ENCODE peak calls at places on chromosomes 13 and 19, in ten cellular contexts. One of them, this sample, is unnamed.
A peak's percentile ranks its signal among the peaks of the same experiment; 100 is the strongest.

GRCh38 chr13:82791035-82791434 is 1091.2 kb downstream of the SLITRK1 start:
- DNase-seq in endodermal cell: no peak
- DNase-seq in suprapubic skin: no peak
- DNase-seq in IMR-90: no peak
- DNase-seq in cardiac muscle cell: no peak
- DNase-seq in astrocyte of the cerebellum: no peak
- DNase-seq in AG04449: no peak
- DNase-seq in fibroblast of the aortic adventitia: no peak
- DNase-seq in breast epithelium: no peak
- DNase-seq in lower lobe of right lung: no peak
- DNase-seq in this sample: no peak

GRCh38 chr19:40617961-40618360 is 16.8 kb downstream of the LTBP4 start:
- DNase-seq in endodermal cell: no peak
- DNase-seq in suprapubic skin: no peak
- DNase-seq in IMR-90: no peak
- DNase-seq in cardiac muscle cell: no peak
- DNase-seq in astrocyte of the cerebellum: no peak
- DNase-seq in AG04449: no peak
- DNase-seq in fibroblast of the aortic adventitia: no peak
- DNase-seq in breast epithelium: no peak
- DNase-seq in lower lobe of right lung: no peak
- DNase-seq in this sample: no peak

GRCh38 chr19:31352296-31352781 is 3.1 kb upstream of the TSHZ3 start:
- DNase-seq in endodermal cell: peak; percentile 64
- DNase-seq in suprapubic skin: no peak
- DNase-seq in IMR-90: no peak
- DNase-seq in cardiac muscle cell: no peak
- DNase-seq in astrocyte of the cerebellum: no peak
- DNase-seq in AG04449: no peak
- DNase-seq in fibroblast of the aortic adventitia: no peak
- DNase-seq in breast epithelium: no peak
- DNase-seq in lower lobe of right lung: no peak
- DNase-seq in this sample: no peak

GRCh38 chr13:21043898-21044297 is 17.5 kb downstream of the LATS2 start:
- DNase-seq in endodermal cell: no peak
- DNase-seq in suprapubic skin: no peak
- DNase-seq in IMR-90: peak; percentile 96
- DNase-seq in cardiac muscle cell: peak; percentile 22
- DNase-seq in astrocyte of the cerebellum: no peak
- DNase-seq in AG04449: peak; percentile 75
- DNase-seq in fibroblast of the aortic adventitia: peak; percentile 97
- DNase-seq in breast epithelium: no peak
- DNase-seq in lower lobe of right lung: no peak
- DNase-seq in this sample: peak; percentile 56

GRCh38 chr19:13039211-13039789 is 44.0 kb downstream of the NFIX start:
- DNase-seq in endodermal cell: no peak
- DNase-seq in suprapubic skin: no peak
- DNase-seq in IMR-90: no peak
- DNase-seq in cardiac muscle cell: no peak
- DNase-seq in astrocyte of the cerebellum: no peak
- DNase-seq in AG04449: no peak
- DNase-seq in fibroblast of the aortic adventitia: no peak
- DNase-seq in breast epithelium: no peak
- DNase-seq in lower lobe of right lung: no peak
- DNase-seq in this sample: no peak

GRCh38 chr13:43123856-43124255 is 100.5 kb downstream of the DNAJC15 start:
- DNase-seq in endodermal cell: no peak
- DNase-seq in suprapubic skin: no peak
- DNase-seq in IMR-90: no peak
- DNase-seq in cardiac muscle cell: no peak
- DNase-seq in astrocyte of the cerebellum: no peak
- DNase-seq in AG04449: no peak
- DNase-seq in fibroblast of the aortic adventitia: no peak
- DNase-seq in breast epithelium: no peak
- DNase-seq in lower lobe of right lung: no peak
- DNase-seq in this sample: no peak

GRCh38 chr19:18479964-18480723 is 41.7 kb downstream of the ELL start:
- DNase-seq in endodermal cell: no peak
- DNase-seq in suprapubic skin: peak; percentile 89
- DNase-seq in IMR-90: peak; percentile 64
- DNase-seq in cardiac muscle cell: no peak
- DNase-seq in astrocyte of the cerebellum: no peak
- DNase-seq in AG04449: no peak
- DNase-seq in fibroblast of the aortic adventitia: peak; percentile 77
- DNase-seq in breast epithelium: peak; percentile 71
- DNase-seq in lower lobe of right lung: peak; percentile 74
- DNase-seq in this sample: no peak

GRCh38 chr13:86960876-86961275 is 710.3 kb upstream of the SLITRK5 start:
- DNase-seq in endodermal cell: no peak
- DNase-seq in suprapubic skin: no peak
- DNase-seq in IMR-90: peak; percentile 33
- DNase-seq in cardiac muscle cell: no peak
- DNase-seq in astrocyte of the cerebellum: peak; percentile 33
- DNase-seq in AG04449: no peak
- DNase-seq in fibroblast of the aortic adventitia: peak; percentile 3
- DNase-seq in breast epithelium: no peak
- DNase-seq in lower lobe of right lung: no peak
- DNase-seq in this sample: peak; percentile 63

GRCh38 chr13:51330741-51331140 is 8.8 kb upstream of the SERPINE3 start:
- DNase-seq in endodermal cell: no peak
- DNase-seq in suprapubic skin: no peak
- DNase-seq in IMR-90: no peak
- DNase-seq in cardiac muscle cell: no peak
- DNase-seq in astrocyte of the cerebellum: peak; percentile 40
- DNase-seq in AG04449: peak; percentile 9
- DNase-seq in fibroblast of the aortic adventitia: peak; percentile 23
- DNase-seq in breast epithelium: peak; percentile 54
- DNase-seq in lower lobe of right lung: no peak
- DNase-seq in this sample: peak; percentile 61

GRCh38 chr19:6678690-6679109 is 8.7 kb upstream of the TNFSF14 start:
- DNase-seq in endodermal cell: no peak
- DNase-seq in suprapubic skin: no peak
- DNase-seq in IMR-90: no peak
- DNase-seq in cardiac muscle cell: no peak
- DNase-seq in astrocyte of the cerebellum: no peak
- DNase-seq in AG04449: no peak
- DNase-seq in fibroblast of the aortic adventitia: no peak
- DNase-seq in breast epithelium: no peak
- DNase-seq in lower lobe of right lung: no peak
- DNase-seq in this sample: no peak

GRCh38 chr13:60139272-60139671 is 24.5 kb downstream of the DIAPH3 start:
- DNase-seq in endodermal cell: no peak
- DNase-seq in suprapubic skin: no peak
- DNase-seq in IMR-90: peak; percentile 43
- DNase-seq in cardiac muscle cell: no peak
- DNase-seq in astrocyte of the cerebellum: no peak
- DNase-seq in AG04449: peak; percentile 17
- DNase-seq in fibroblast of the aortic adventitia: no peak
- DNase-seq in breast epithelium: no peak
- DNase-seq in lower lobe of right lung: no peak
- DNase-seq in this sample: peak; percentile 54

GRCh38 chr13:27621366-27622101 is at the start of gene POLR1D:
- DNase-seq in endodermal cell: peak; percentile 93
- DNase-seq in suprapubic skin: peak; percentile 83
- DNase-seq in IMR-90: peak; percentile 65
- DNase-seq in cardiac muscle cell: peak; percentile 89
- DNase-seq in astrocyte of the cerebellum: no peak
- DNase-seq in AG04449: no peak
- DNase-seq in fibroblast of the aortic adventitia: peak; percentile 53
- DNase-seq in breast epithelium: peak; percentile 84
- DNase-seq in lower lobe of right lung: peak; percentile 90
- DNase-seq in this sample: peak; percentile 67

GRCh38 chr19:43983544-43983911 is 460 bp upstream of the ZNF155 start:
- DNase-seq in endodermal cell: no peak
- DNase-seq in suprapubic skin: no peak
- DNase-seq in IMR-90: no peak
- DNase-seq in cardiac muscle cell: no peak
- DNase-seq in astrocyte of the cerebellum: no peak
- DNase-seq in AG04449: no peak
- DNase-seq in fibroblast of the aortic adventitia: no peak
- DNase-seq in breast epithelium: no peak
- DNase-seq in lower lobe of right lung: no peak
- DNase-seq in this sample: no peak

GRCh38 chr13:113544071-113544891 is 40.3 kb upstream of the TFDP1 start:
- DNase-seq in endodermal cell: no peak
- DNase-seq in suprapubic skin: no peak
- DNase-seq in IMR-90: no peak
- DNase-seq in cardiac muscle cell: no peak
- DNase-seq in astrocyte of the cerebellum: no peak
- DNase-seq in AG04449: no peak
- DNase-seq in fibroblast of the aortic adventitia: no peak
- DNase-seq in breast epithelium: no peak
- DNase-seq in lower lobe of right lung: peak; percentile 43
- DNase-seq in this sample: no peak

GRCh38 chr19:18886972-18887371 is 9.0 kb downstream of the CERS1 start:
- DNase-seq in endodermal cell: no peak
- DNase-seq in suprapubic skin: no peak
- DNase-seq in IMR-90: no peak
- DNase-seq in cardiac muscle cell: no peak
- DNase-seq in astrocyte of the cerebellum: no peak
- DNase-seq in AG04449: no peak
- DNase-seq in fibroblast of the aortic adventitia: no peak
- DNase-seq in breast epithelium: no peak
- DNase-seq in lower lobe of right lung: no peak
- DNase-seq in this sample: no peak

DNA sequence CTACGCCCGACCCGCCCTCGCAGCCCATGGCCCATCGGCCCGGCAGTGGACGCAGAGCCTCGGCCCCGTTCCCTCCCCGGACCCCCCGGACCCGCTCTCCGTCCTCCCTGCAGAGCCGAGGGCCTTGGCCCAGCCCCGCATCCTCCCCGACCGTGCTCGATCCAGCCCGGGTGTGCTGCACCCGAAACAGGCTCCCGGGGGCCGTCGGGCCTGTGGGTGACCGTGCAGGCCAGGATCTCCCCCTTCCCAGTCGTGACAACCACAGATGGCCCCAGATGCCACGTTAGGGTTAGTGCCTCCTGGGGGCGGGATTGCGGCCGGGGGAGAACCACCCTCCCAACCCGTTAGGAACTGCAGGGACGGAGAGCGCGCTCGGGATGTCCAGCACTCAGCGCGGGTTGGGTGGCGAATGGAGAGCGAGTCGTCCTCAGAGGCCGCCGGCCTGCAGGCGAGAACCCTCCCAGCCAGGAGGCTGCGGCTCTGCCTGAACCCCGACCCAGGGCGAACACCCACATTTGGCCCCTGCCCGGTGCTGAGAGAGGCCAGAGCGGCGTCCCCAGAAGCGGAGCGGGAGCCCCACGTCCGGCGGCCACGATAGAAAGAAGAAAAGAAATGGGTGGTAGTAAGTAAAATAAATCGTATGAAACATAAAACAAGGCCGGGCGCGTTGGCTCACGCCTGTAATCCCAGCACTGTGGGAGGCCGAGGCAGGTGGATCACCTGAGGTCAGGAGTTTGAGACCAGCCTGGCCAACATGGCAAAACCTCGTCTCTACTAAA is 6.7 kb upstream of the MADCAM1 start:
- DNase-seq in endodermal cell: peak; percentile 82
- DNase-seq in suprapubic skin: no peak
- DNase-seq in IMR-90: peak; percentile 8
- DNase-seq in cardiac muscle cell: peak; percentile 54
- DNase-seq in astrocyte of the cerebellum: no peak
- DNase-seq in AG04449: no peak
- DNase-seq in fibroblast of the aortic adventitia: peak; percentile 21
- DNase-seq in breast epithelium: no peak
- DNase-seq in lower lobe of right lung: no peak
- DNase-seq in this sample: peak; percentile 13
- TF ChIP-seq CTCF in endodermal cell: no peak
- TF ChIP-seq CTCF in suprapubic skin: no peak
- TF ChIP-seq CTCF in IMR-90: no peak
- TF ChIP-seq CTCF in cardiac muscle cell: no peak
- TF ChIP-seq CTCF in astrocyte of the cerebellum: no peak
- TF ChIP-seq CTCF in AG04449: peak; percentile 6
- TF ChIP-seq CTCF in fibroblast of the aortic adventitia: no peak
- TF ChIP-seq CTCF in breast epithelium: no peak
- TF ChIP-seq CTCF in lower lobe of right lung: no peak
- TF ChIP-seq CTCF in this sample: no peak

DNA sequence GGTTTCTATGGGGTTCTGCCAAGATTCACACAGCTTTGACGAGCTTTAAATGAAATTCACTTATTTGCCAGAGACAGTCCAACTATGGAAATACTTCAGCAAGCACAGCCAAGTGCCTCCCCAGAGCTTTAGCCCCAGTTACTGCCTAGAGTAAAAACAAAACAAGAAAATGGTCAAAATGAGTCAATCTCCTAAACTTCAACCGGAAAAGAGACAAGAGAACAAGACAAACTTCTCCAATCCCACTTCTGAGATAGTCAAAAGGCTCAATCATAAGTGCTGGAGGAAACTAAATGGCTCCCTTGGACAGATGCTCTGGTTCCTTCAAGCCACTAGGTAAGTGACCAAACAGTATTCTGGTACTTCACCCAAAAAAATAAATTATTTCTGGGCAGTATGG is 65.8 kb downstream of the KATNAL1 start:
- DNase-seq in endodermal cell: no peak
- DNase-seq in suprapubic skin: no peak
- DNase-seq in IMR-90: no peak
- DNase-seq in cardiac muscle cell: no peak
- DNase-seq in astrocyte of the cerebellum: no peak
- DNase-seq in AG04449: no peak
- DNase-seq in fibroblast of the aortic adventitia: peak; percentile 53
- DNase-seq in breast epithelium: no peak
- DNase-seq in lower lobe of right lung: no peak
- DNase-seq in this sample: no peak
- H3K4me3 ChIP-seq in endodermal cell: no peak overlapping the region
- H3K4me3 ChIP-seq in suprapubic skin: no peak overlapping the region
- H3K4me3 ChIP-seq in IMR-90: no peak overlapping the region
- H3K4me3 ChIP-seq in cardiac muscle cell: no peak overlapping the region
- H3K4me3 ChIP-seq in astrocyte of the cerebellum: no peak overlapping the region
- H3K4me3 ChIP-seq in AG04449: no peak overlapping the region
- H3K4me3 ChIP-seq in fibroblast of the aortic adventitia: no peak overlapping the region
- H3K4me3 ChIP-seq in breast epithelium: no peak overlapping the region
- H3K4me3 ChIP-seq in lower lobe of right lung: no peak overlapping the region
- H3K4me3 ChIP-seq in this sample: no peak overlapping the region

GRCh38 chr19:3520166-3521103 is 14.3 kb downstream of the FZR1 start:
- DNase-seq in endodermal cell: peak; percentile 73
- DNase-seq in suprapubic skin: peak; percentile 66
- DNase-seq in IMR-90: no peak
- DNase-seq in cardiac muscle cell: peak; percentile 13
- DNase-seq in astrocyte of the cerebellum: no peak
- DNase-seq in AG04449: no peak
- DNase-seq in fibroblast of the aortic adventitia: no peak
- DNase-seq in breast epithelium: peak; percentile 78
- DNase-seq in lower lobe of right lung: no peak
- DNase-seq in this sample: no peak
- TF ChIP-seq CTCF in endodermal cell: peak; percentile 41
- TF ChIP-seq CTCF in suprapubic skin: no peak
- TF ChIP-seq CTCF in IMR-90: no peak
- TF ChIP-seq CTCF in cardiac muscle cell: no peak
- TF ChIP-seq CTCF in astrocyte of the cerebellum: no peak
- TF ChIP-seq CTCF in AG04449: no peak
- TF ChIP-seq CTCF in fibroblast of the aortic adventitia: no peak
- TF ChIP-seq CTCF in breast epithelium: peak; percentile 21
- TF ChIP-seq CTCF in lower lobe of right lung: no peak
- TF ChIP-seq CTCF in this sample: no peak

DNA sequence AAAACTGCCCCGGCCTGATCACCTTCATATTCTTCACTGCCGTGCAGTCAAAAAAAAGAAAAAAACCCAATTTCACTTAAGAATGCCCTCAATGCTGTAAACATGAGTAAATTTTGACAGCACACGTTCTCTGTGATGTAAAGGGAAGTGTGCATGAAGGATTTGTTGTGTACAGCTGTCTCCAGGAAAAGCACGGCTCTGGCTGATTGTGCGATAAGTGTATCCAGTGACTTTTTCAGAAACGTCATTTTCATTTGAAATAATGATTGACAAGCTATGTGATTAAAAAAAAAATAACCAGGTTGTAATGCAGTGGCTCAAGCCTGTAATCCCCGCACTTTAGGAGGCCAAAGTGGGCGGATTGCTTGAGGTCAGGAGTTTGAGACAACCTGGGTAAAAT is 39.6 kb downstream of the ANKRD10 start:
- DNase-seq in endodermal cell: no peak
- DNase-seq in suprapubic skin: no peak
- DNase-seq in IMR-90: no peak
- DNase-seq in cardiac muscle cell: no peak
- DNase-seq in astrocyte of the cerebellum: no peak
- DNase-seq in AG04449: no peak
- DNase-seq in fibroblast of the aortic adventitia: no peak
- DNase-seq in breast epithelium: no peak
- DNase-seq in lower lobe of right lung: no peak
- DNase-seq in this sample: no peak
- H3K4me3 ChIP-seq in endodermal cell: peak overlapping the region; percentile 79
- H3K4me3 ChIP-seq in suprapubic skin: peak overlapping the region; percentile 42
- H3K4me3 ChIP-seq in IMR-90: no peak overlapping the region
- H3K4me3 ChIP-seq in cardiac muscle cell: peak overlapping the region; percentile 41
- H3K4me3 ChIP-seq in astrocyte of the cerebellum: no peak overlapping the region
- H3K4me3 ChIP-seq in AG04449: no peak overlapping the region
- H3K4me3 ChIP-seq in fibroblast of the aortic adventitia: peak overlapping the region; percentile 44
- H3K4me3 ChIP-seq in breast epithelium: peak overlapping the region; percentile 44
- H3K4me3 ChIP-seq in lower lobe of right lung: no peak overlapping the region
- H3K4me3 ChIP-seq in this sample: no peak overlapping the region

This sample was measured in astrocyte of the spinal cord.